ENCODE peak calls at places on chromosomes 13 and 19, in four cellular contexts. M, Y, P and V are unnamed samples.
A peak's percentile ranks its signal among the peaks of the same experiment; 100 is the strongest.

GRCh38 chr19:8593931-8594330 is 16.6 kb downstream of the ADAMTS10 start:
- DNase-seq in M (no peak), Y (no peak), P (no peak), V (no peak)

GRCh38 chr19:39401549-39402416 is 4.9 kb upstream of the ZFP36 start:
- DNase-seq in M (no peak), Y (peak; percentile 95), P (no peak), V (no peak)

GRCh38 chr13:83221256-83221655 is 661.0 kb downstream of the SLITRK1 start:
- DNase-seq in M (no peak), Y (no peak), P (no peak), V (no peak)

GRCh38 chr13:105462981-105463380 is 1072.5 kb downstream of the EFNB2 start:
- DNase-seq in M (no peak), Y (no peak), P (no peak), V (no peak)

GRCh38 chr13:34667356-34668218 is 274.5 kb upstream of the NBEA start:
- DNase-seq in M (no peak), Y (no peak), P (no peak), V (no peak)

GRCh38 chr13:79187917-79188699 is 217.9 kb downstream of the RBM26 start:
- DNase-seq in M (no peak), Y (no peak), P (no peak), V (no peak)

GRCh38 chr19:40139533-40140287 is 49.0 kb upstream of the ZNF780A start:
- DNase-seq in M (no peak), Y (no peak), P (peak; percentile 23), V (peak; percentile 10)

GRCh38 chr13:38381840-38382239 is 32.2 kb downstream of the UFM1 start:
- DNase-seq in M (no peak), Y (no peak), P (no peak), V (no peak)

GRCh38 chr13:79869326-79869725 is 388.4 kb downstream of the NDFIP2 start:
- DNase-seq in M (no peak), Y (no peak), P (no peak), V (no peak)

GRCh38 chr19:1181606-1182005 is 7.5 kb upstream of the SBNO2 start:
- DNase-seq in M (no peak), Y (peak; percentile 61), P (no peak), V (no peak)

GRCh38 chr13:22506286-22506685 is 674.5 kb upstream of the SGCG start:
- DNase-seq in M (no peak), Y (no peak), P (no peak), V (no peak)

GRCh38 chr19:15115762-15116615 is 8.8 kb downstream of the SYDE1 start:
- DNase-seq in M (no peak), Y (no peak), P (no peak), V (no peak)

GRCh38 chr19:29001922-29002247 is 211.1 kb downstream of the UQCRFS1 start:
- DNase-seq in M (no peak), Y (no peak), P (no peak), V (no peak)